ENCODE peak calls at places on chromosomes 13 and 19, in ten cellular contexts. R, F, U, W, G, X, I, M, Y and J are unnamed samples.

GRCh38 chr19:33194884-33195710 is 967 bp downstream of the LRP3 start:
- DNase-seq in W (no peak), G (peak; percentile 34), I (no peak), U (no peak), X (no peak), M (peak; percentile 81), R (no peak), F (peak; percentile 54), Y (no peak), J (no peak)

GRCh38 chr19:46344363-46344762 is 2.5 kb upstream of the PPP5C start:
- DNase-seq in R (no peak), M (no peak), W (no peak), I (no peak), U (no peak), X (no peak), G (no peak), Y (no peak), F (no peak), J (no peak)

GRCh38 chr13:99506632-99507031 is 5.4 kb downstream of the TM9SF2 start:
- DNase-seq in U (no peak), F (no peak), G (no peak), Y (no peak), R (no peak), M (no peak), I (peak; percentile 47), W (no peak), X (no peak), J (no peak)

GRCh38 chr19:4639531-4640246 is 373 bp downstream of the TNFAIP8L1 start:
- DNase-seq in G (peak; percentile 59), F (peak; percentile 46), R (no peak), I (no peak), Y (no peak), X (no peak), W (no peak), M (peak; percentile 76), U (no peak), J (no peak)

GRCh38 chr13:111951982-111952565 is 114.9 kb upstream of the SOX1 start:
- DNase-seq in I (peak; percentile 41), X (no peak), M (no peak), Y (no peak), G (no peak), U (no peak), W (no peak), R (no peak), F (no peak), J (no peak)

GRCh38 chr19:33758541-33759013 is 38.1 kb upstream of the KCTD15 start:
- DNase-seq in Y (no peak), W (no peak), F (no peak), M (no peak), X (no peak), R (no peak), G (peak; percentile 56), U (no peak), I (peak; percentile 59), J (peak; percentile 16)

GRCh38 chr13:80707000-80707983 is 366.4 kb upstream of the SPRY2 start:
- DNase-seq in F (no peak), G (no peak), I (peak; percentile 62), W (no peak), U (no peak), R (no peak), X (no peak), M (no peak), Y (no peak), J (no peak)

GRCh38 chr13:81602236-81602635 is 1261.3 kb upstream of the SPRY2 start:
- DNase-seq in G (no peak), R (no peak), Y (no peak), W (no peak), I (no peak), M (no peak), U (no peak), F (no peak), X (no peak), J (no peak)

GRCh38 chr13:51974485-51974884 is 36.8 kb downstream of the ATP7B start:
- DNase-seq in U (no peak), R (no peak), M (no peak), X (no peak), W (no peak), I (no peak), G (no peak), Y (no peak), F (no peak), J (no peak)

GRCh38 chr13:71751074-71751473 is 115.9 kb downstream of the DACH1 start:
- DNase-seq in Y (no peak), U (no peak), R (no peak), G (peak; percentile 94), W (peak; percentile 71), X (peak; percentile 5), M (no peak), F (no peak), I (no peak), J (no peak)

GRCh38 chr13:44573790-44574465 is 2.2 kb downstream of the TSC22D1 start:
- DNase-seq in U (no peak), Y (no peak), M (no peak), W (no peak), R (no peak), I (no peak), F (no peak), G (peak; percentile 1), X (no peak), J (peak; percentile 51)